ENCODE peak calls at places on chromosome 10, in ten cellular contexts. B, M, L, U, N, P, S, T, D and R are unnamed samples.

GRCh38 chr10:101495324-101495925 is 92.6 kb downstream of the POLL start:
- DNase-seq in B (no peak), M (no peak), L (no peak), U (peak), N (no peak), P (no peak), S (no peak), T (no peak), D (peak), R (no peak)

GRCh38 chr10:124696446-124697392 is 47.5 kb downstream of the FAM53B start:
- DNase-seq in B (no peak), M (peak), L (no peak), U (no peak), N (no peak), P (no peak), S (no peak), T (no peak), D (no peak), R (no peak)

GRCh38 chr10:5376450-5376849 is 11.7 kb downstream of the UCN3 start:
- DNase-seq in B (no peak), M (no peak), L (no peak), U (peak), N (no peak), P (no peak), S (no peak), T (no peak), D (no peak), R (no peak)

GRCh38 chr10:8331387-8331786 is 276.9 kb downstream of the GATA3 start:
- DNase-seq in B (no peak), M (no peak), L (no peak), U (no peak), N (no peak), P (no peak), S (no peak), T (no peak), D (no peak), R (no peak)

GRCh38 chr10:110522365-110522988 is 24.8 kb downstream of the DUSP5 start:
- DNase-seq in B (no peak), M (no peak), L (no peak), U (peak), N (no peak), P (no peak), S (no peak), T (no peak), D (peak), R (peak)

GRCh38 chr10:14146501-14146900 is 184.2 kb downstream of the FRMD4A start:
- DNase-seq in B (no peak), M (no peak), L (no peak), U (no peak), N (no peak), P (no peak), S (no peak), T (no peak), D (no peak), R (no peak)

GRCh38 chr10:52871191-52871843 is 98.7 kb upstream of the MBL2 start:
- DNase-seq in B (no peak), M (no peak), L (no peak), U (no peak), N (peak), P (no peak), S (no peak), T (no peak), D (no peak), R (no peak)

GRCh38 chr10:125083576-125083920 is 76.8 kb downstream of the CTBP2 start:
- DNase-seq in B (no peak), M (peak), L (no peak), U (peak), N (no peak), P (no peak), S (no peak), T (no peak), D (no peak), R (peak)

GRCh38 chr10:120684211-120684610 is 167.0 kb upstream of the WDR11 start:
- DNase-seq in B (no peak), M (no peak), L (no peak), U (no peak), N (no peak), P (no peak), S (no peak), T (no peak), D (no peak), R (no peak)

GRCh38 chr10:96285331-96285752 is 14.0 kb upstream of the BLNK start:
- DNase-seq in B (no peak), M (no peak), L (no peak), U (no peak), N (no peak), P (peak), S (no peak), T (no peak), D (peak), R (no peak)

GRCh38 chr10:78760463-78761240 is 308.1 kb upstream of the ZMIZ1 start:
- DNase-seq in B (no peak), M (no peak), L (no peak), U (no peak), N (no peak), P (no peak), S (no peak), T (no peak), D (no peak), R (no peak)

GRCh38 chr10:35465601-35466140 is 129.4 kb downstream of the CCNY start:
- DNase-seq in B (no peak), M (no peak), L (no peak), U (no peak), N (no peak), P (no peak), S (no peak), T (no peak), D (no peak), R (no peak)

GRCh38 chr10:96271017-96271815 is at the start of gene BLNK:
- DNase-seq in B (no peak), M (peak), L (no peak), U (peak), N (no peak), P (no peak), S (no peak), T (no peak), D (peak), R (peak)

GRCh38 chr10:76334306-76334705 is 902.9 kb downstream of the LRMDA start:
- DNase-seq in B (no peak), M (no peak), L (no peak), U (no peak), N (no peak), P (no peak), S (no peak), T (no peak), D (no peak), R (peak)

GRCh38 chr10:10911471-10911921 is 106.2 kb upstream of the CELF2 start:
- DNase-seq in B (peak), M (peak), L (peak), U (peak), N (peak), P (no peak), S (peak), T (peak), D (peak), R (peak)

GRCh38 chr10:124690971-124691370 is 53.2 kb downstream of the FAM53B start:
- DNase-seq in B (no peak), M (no peak), L (no peak), U (no peak), N (no peak), P (no peak), S (no peak), T (no peak), D (no peak), R (no peak)

GRCh38 chr10:79376751-79377556 is 29.7 kb downstream of the PPIF start:
- DNase-seq in B (no peak), M (peak), L (no peak), U (no peak), N (no peak), P (no peak), S (no peak), T (no peak), D (no peak), R (peak)

GRCh38 chr10:84540022-84540616 is 211.7 kb downstream of the CCSER2 start:
- DNase-seq in B (peak), M (no peak), L (no peak), U (peak), N (no peak), P (no peak), S (no peak), T (no peak), D (no peak), R (no peak)

GRCh38 chr10:73591935-73592699 is 975 bp upstream of the USP54 start:
- DNase-seq in B (no peak), M (peak), L (peak), U (peak), N (no peak), P (no peak), S (peak), T (no peak), D (peak), R (peak)

GRCh38 chr10:52353960-52354394 is 39.9 kb downstream of the DKK1 start:
- DNase-seq in B (peak), M (no peak), L (no peak), U (peak), N (no peak), P (no peak), S (no peak), T (no peak), D (peak), R (no peak)

GRCh38 chr10:42988517-42989395 is 88.1 kb upstream of the RET start:
- DNase-seq in B (no peak), M (no peak), L (peak), U (peak), N (no peak), P (no peak), S (no peak), T (peak), D (no peak), R (peak)

GRCh38 chr10:17644485-17644964 is 574 bp downstream of the STAM start:
- DNase-seq in B (no peak), M (no peak), L (no peak), U (peak), N (no peak), P (no peak), S (no peak), T (no peak), D (no peak), R (no peak)

GRCh38 chr10:133261726-133262325 is 14.8 kb downstream of the ADAM8 start:
- DNase-seq in B (no peak), M (peak), L (peak), U (peak), N (peak), P (no peak), S (no peak), T (no peak), D (peak), R (peak)

DNA sequence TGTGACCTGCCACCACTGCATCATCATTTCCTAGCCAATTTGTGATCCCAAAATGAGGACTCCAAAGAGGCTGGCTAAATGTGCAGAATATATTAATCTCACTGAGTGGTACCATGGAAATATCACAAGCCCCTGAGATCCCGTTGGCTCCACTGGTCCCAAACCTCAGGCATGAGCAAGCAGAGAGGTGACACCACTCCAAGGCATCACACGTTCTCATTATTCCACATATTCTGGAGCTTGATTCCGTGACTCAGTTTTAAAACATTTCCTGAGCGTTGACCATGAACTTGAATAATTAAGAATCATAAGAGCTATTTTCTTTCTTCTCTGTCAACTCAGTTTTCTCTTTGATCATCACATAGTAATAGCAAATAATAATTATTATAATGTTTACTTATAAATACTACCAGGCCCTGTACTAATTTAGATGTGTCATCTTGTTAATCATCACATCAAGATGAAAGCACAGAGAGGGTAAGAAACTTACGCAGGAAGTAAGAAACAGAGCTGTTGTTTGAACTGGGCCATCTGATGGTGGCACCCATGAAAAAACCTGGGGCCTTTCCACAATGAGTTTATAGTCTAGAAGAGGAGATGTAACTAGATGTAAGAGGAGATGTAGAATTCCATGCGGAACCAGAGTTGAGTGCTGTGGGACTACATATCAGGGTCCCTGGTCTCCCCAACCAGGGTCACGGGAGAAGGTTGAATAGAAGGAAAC is 3.5 kb downstream of the APBB1IP start:
- DNase-seq in B (no peak), M (no peak), L (no peak), U (no peak), N (no peak), P (no peak), S (no peak), T (no peak), D (no peak), R (no peak)
- H3K4me3 ChIP-seq in B (no peak), M (no peak), L (peak), U (no peak), N (no peak), P (no peak), S (no peak), T (no peak), D (no peak), R (no peak)

GRCh38 chr10:15258255-15258654 is 89.8 kb upstream of the NMT2 start:
- DNase-seq in B (no peak), M (no peak), L (no peak), U (no peak), N (no peak), P (no peak), S (no peak), T (no peak), D (no peak), R (no peak)
- H3K4me3 ChIP-seq in B (no peak), M (no peak), L (no peak), U (no peak), N (no peak), P (no peak), S (no peak), T (no peak), D (no peak), R (no peak)

GRCh38 chr10:119312241-119312640 is 104.9 kb downstream of the GRK5 start:
- DNase-seq in B (no peak), M (no peak), L (no peak), U (no peak), N (no peak), P (no peak), S (no peak), T (no peak), D (no peak), R (no peak)
- H3K4me3 ChIP-seq in B (no peak), M (no peak), L (no peak), U (no peak), N (no peak), P (no peak), S (no peak), T (no peak), D (no peak), R (no peak)

DNA sequence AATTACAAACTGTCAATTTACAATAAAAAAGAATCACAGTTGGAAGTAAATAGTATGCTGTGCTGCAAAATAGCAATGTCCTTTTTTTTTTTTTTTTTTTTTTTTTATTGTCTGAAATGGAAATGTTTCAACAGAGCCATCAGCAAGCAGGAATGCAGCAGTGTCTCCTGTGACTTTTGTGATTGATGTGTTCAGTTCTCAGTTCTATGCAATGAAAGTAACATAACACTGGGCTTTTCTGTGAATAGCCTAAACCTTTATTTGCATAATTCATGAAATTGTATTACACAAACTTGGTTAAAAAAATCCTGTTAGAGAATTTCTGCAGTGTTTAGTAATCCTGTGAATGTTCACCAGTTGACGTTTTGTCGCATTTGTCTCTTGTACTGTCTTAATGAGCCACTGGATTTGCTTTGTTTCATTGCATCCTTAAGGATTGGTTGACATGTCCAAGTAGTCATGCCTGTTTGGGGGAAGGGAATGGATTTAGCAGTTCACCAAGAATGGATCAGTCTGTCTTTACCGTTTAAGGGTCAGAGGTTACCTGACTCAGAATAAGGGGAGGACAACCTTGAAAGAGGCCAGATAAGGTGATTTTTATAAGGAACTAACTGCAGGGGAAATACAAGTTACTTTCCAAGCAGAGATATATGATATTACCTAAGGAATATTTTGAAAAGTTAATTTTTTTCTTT is 192.7 kb downstream of the MLLT10 start:
- DNase-seq in B (peak), M (no peak), L (no peak), U (no peak), N (no peak), P (no peak), S (no peak), T (no peak), D (no peak), R (no peak)
- H3K4me3 ChIP-seq in B (no peak), M (no peak), L (no peak), U (peak), N (no peak), P (no peak), S (no peak), T (no peak), D (no peak), R (no peak)